ENCODE peak calls at places on chromosomes 3 and 15, in five cellular contexts. R is CD8-positive, alpha-beta T cell; N is fibroblast of lung; U is HCT116; E is gastrocnemius medialis. Z is an unnamed sample.

GRCh38 chr15:81273855-81274254 is 50.1 kb downstream of the STARD5 start:
- DNase-seq in R (no peak), N (no peak), U (no peak), E (no peak), Z (no peak)

GRCh38 chr3:144900366-144900765 is 928.7 kb downstream of the DIPK2A start:
- DNase-seq in R (no peak), N (peak; percentile 0), U (no peak), E (no peak), Z (no peak)

GRCh38 chr15:83658406-83658805 is 4.5 kb downstream of the ADAMTSL3 start:
- DNase-seq in R (no peak), N (no peak), U (no peak), E (no peak), Z (peak; percentile 58)

GRCh38 chr15:75100679-75101078 is 77.3 kb downstream of the PPCDC start:
- DNase-seq in R (no peak), N (no peak), U (no peak), E (no peak), Z (no peak)

GRCh38 chr3:24299801-24300626 is 194.6 kb downstream of the THRB start:
- DNase-seq in R (no peak), N (peak; percentile 75), U (no peak), E (no peak), Z (no peak)

GRCh38 chr3:115905871-115906270 is 282.6 kb downstream of the GAP43 start:
- DNase-seq in R (no peak), N (no peak), U (no peak), E (no peak), Z (no peak)

GRCh38 chr15:96369825-96370621 is 39.5 kb downstream of the NR2F2 start:
- DNase-seq in R (no peak), N (no peak), U (no peak), E (no peak), Z (no peak)

GRCh38 chr15:89088605-89089315 is 504 bp downstream of the ABHD2 start:
- DNase-seq in R (no peak), N (peak; percentile 36), U (no peak), E (peak; percentile 68), Z (peak; percentile 41)

GRCh38 chr3:53051929-53052328 is 6.1 kb upstream of the SFMBT1 start:
- DNase-seq in R (no peak), N (no peak), U (no peak), E (no peak), Z (no peak)

GRCh38 chr3:111923821-111924220 is 55.0 kb upstream of the ABHD10 start:
- DNase-seq in R (no peak), N (no peak), U (no peak), E (no peak), Z (no peak)

GRCh38 chr15:95259513-95259912 is 1028.2 kb downstream of the MCTP2 start:
- DNase-seq in R (peak; percentile 58), N (peak; percentile 72), U (peak; percentile 69), E (peak; percentile 31), Z (peak; percentile 77)

GRCh38 chr15:82570721-82571519 is 30.7 kb upstream of the RPS17 start:
- DNase-seq in R (no peak), N (peak; percentile 67), U (no peak), E (no peak), Z (no peak)

GRCh38 chr3:118089563-118089962 is 945.1 kb downstream of the IGSF11 start:
- DNase-seq in R (no peak), N (peak; percentile 27), U (no peak), E (no peak), Z (no peak)

GRCh38 chr15:77620297-77620696 is 12.4 kb downstream of the LINGO1 start:
- DNase-seq in R (no peak), N (no peak), U (no peak), E (no peak), Z (no peak)

GRCh38 chr15:88440021-88440420 is 27.2 kb downstream of the MRPL46 start:
- DNase-seq in R (no peak), N (peak; percentile 95), U (no peak), E (no peak), Z (no peak)

GRCh38 chr15:40957581-40958051 is 4.3 kb downstream of the CHAC1 start:
- DNase-seq in R (no peak), N (no peak), U (no peak), E (peak; percentile 90), Z (peak; percentile 69)

GRCh38 chr15:31326729-31327673 is at the start of gene KLF13:
- DNase-seq in R (peak; percentile 74), N (peak; percentile 61), U (no peak), E (no peak), Z (peak; percentile 79)

GRCh38 chr3:69085543-69086132 is 901 bp downstream of the ARL6IP5 start:
- DNase-seq in R (no peak), N (peak; percentile 9), U (no peak), E (no peak), Z (no peak)

GRCh38 chr3:120113128-120114116 is 19.2 kb upstream of the GSK3B start:
- DNase-seq in R (no peak), N (peak; percentile 76), U (peak; percentile 40), E (no peak), Z (no peak)

GRCh38 chr15:62122249-62122648 is 42.8 kb downstream of the C2CD4B start:
- DNase-seq in R (no peak), N (no peak), U (no peak), E (no peak), Z (no peak)

GRCh38 chr15:80109388-80109787 is 43.4 kb upstream of the FAH start:
- DNase-seq in R (no peak), N (no peak), U (no peak), E (no peak), Z (no peak)

GRCh38 chr15:99099661-99100060 is 5.2 kb upstream of the SYNM start:
- DNase-seq in R (no peak), N (no peak), U (no peak), E (no peak), Z (no peak)
- H3K4me1 ChIP-seq in R (no peaks in the 10 kb centered on the region), N (no peaks in the 10 kb centered on the region), U (peaks cover 3% of the 10 kb centered on the region), E (peaks cover 28% of the 10 kb centered on the region), Z (peaks cover 9% of the 10 kb centered on the region)

GRCh38 chr3:113238503-113238902 is 27.1 kb downstream of the BOC start:
- DNase-seq in R (no peak), N (no peak), U (no peak), E (no peak), Z (no peak)
- TF ChIP-seq CTCF in R (no peak), N (no peak), U (no peak), E (no peak), Z (no peak)

GRCh38 chr15:68576253-68577236 is 2.2 kb upstream of the CORO2B start:
- DNase-seq in R (no peak), N (no peak), U (no peak), E (no peak), Z (no peak)

GRCh38 chr15:68572309-68572708 is 6.5 kb upstream of the CORO2B start:
- DNase-seq in R (no peak), N (no peak), U (no peak), E (no peak), Z (no peak)

GRCh38 chr15:68572921-68573320 is 5.9 kb upstream of the CORO2B start:
- DNase-seq in R (no peak), N (no peak), U (no peak), E (no peak), Z (no peak)

GRCh38 chr15:68574629-68575028 is 4.2 kb upstream of the CORO2B start:
- DNase-seq in R (no peak), N (no peak), U (no peak), E (no peak), Z (no peak)

DNA sequence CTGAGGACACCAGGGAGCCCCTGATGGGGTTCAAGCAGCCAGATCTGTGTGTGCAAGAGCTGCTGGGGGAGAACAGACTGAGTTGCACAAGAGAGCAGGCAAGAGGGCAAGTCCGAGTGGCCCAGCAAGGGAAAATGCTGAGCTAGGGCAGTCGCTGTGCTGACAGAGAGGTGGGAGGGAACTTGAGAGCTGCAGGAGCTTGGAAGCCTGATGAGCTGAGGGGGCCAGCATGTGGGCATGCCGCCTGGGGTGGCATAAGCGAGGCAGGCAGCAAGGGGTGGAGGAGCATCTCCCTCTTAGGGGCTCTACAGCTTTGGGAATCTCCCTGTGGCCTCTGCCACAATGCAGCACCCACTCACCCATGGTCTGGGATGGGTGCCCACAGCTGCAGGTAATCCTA is 4.7 kb upstream of the CORO2B start:
- DNase-seq in R (no peak), N (no peak), U (no peak), E (no peak), Z (no peak)
- H3K27me3 ChIP-seq in R (peaks cover 20% of the 10 kb centered on the region), N (peaks cover 21% of the 10 kb centered on the region), U (no peaks in the 10 kb centered on the region), E (peaks cover 19% of the 10 kb centered on the region), Z (no peaks in the 10 kb centered on the region)

GRCh38 chr3:149599236-149599635 is 58.6 kb downstream of the WWTR1 start:
- DNase-seq in R (no peak), N (peak; percentile 87), U (no peak), E (no peak), Z (peak; percentile 69)
- H3K4me1 ChIP-seq in R (no peaks in the 10 kb centered on the region), N (peaks cover 12% of the 10 kb centered on the region), U (peaks cover 25% of the 10 kb centered on the region), E (peaks cover 17% of the 10 kb centered on the region), Z (peaks cover 13% of the 10 kb centered on the region)